ENCODE peak calls at places on chromosomes 13 and 19, in four cellular contexts. O, R, A and B are unnamed samples.
A peak's percentile ranks its signal among the peaks of the same experiment; 100 is the strongest.

GRCh38 chr19:33432408-33433170 is 59.1 kb downstream of the CEBPG start:
- DNase-seq in A (no peak), O (no peak), R (no peak), B (no peak)

GRCh38 chr19:9966448-9966847 is 30.1 kb upstream of the OLFM2 start:
- DNase-seq in A (no peak), R (no peak), O (no peak), B (peak; percentile 89)

GRCh38 chr19:10769533-10770491 is 51.9 kb downstream of the DNM2 start:
- DNase-seq in A (no peak), R (peak; percentile 76), O (no peak), B (peak; percentile 39)

GRCh38 chr13:107819071-107819470 is 396.3 kb downstream of the LIG4 start:
- DNase-seq in O (no peak), A (no peak), R (no peak), B (no peak)

GRCh38 chr19:3745363-3746045 is 16.0 kb downstream of the APBA3 start:
- DNase-seq in O (no peak), R (no peak), A (no peak), B (no peak)

GRCh38 chr13:32857077-32857476 is 159.1 kb upstream of the KL start:
- DNase-seq in A (no peak), R (no peak), O (no peak), B (no peak)

GRCh38 chr19:28744014-28744413 is 468.9 kb downstream of the UQCRFS1 start:
- DNase-seq in R (no peak), A (no peak), O (no peak), B (no peak)

GRCh38 chr19:30667746-30668145 is 295.6 kb downstream of the ZNF536 start:
- DNase-seq in A (no peak), O (no peak), R (no peak), B (no peak)

GRCh38 chr19:11196406-11197287 is 698 bp downstream of the KANK2 start:
- DNase-seq in A (no peak), R (no peak), O (no peak), B (peak; percentile 61)

GRCh38 chr19:27773318-27774094 is 1439.4 kb downstream of the UQCRFS1 start:
- DNase-seq in R (no peak), A (no peak), O (no peak), B (no peak)

GRCh38 chr19:8352134-8352827 is 9.2 kb upstream of the KANK3 start:
- DNase-seq in R (no peak), O (no peak), A (no peak), B (peak; percentile 52)

GRCh38 chr13:24161010-24161775 is 673 bp downstream of the SPATA13 start:
- DNase-seq in A (no peak), R (peak; percentile 55), O (peak; percentile 17), B (peak; percentile 52)

GRCh38 chr13:36815069-36815468 is 4.0 kb upstream of the RFXAP start:
- DNase-seq in R (peak; percentile 28), O (peak; percentile 19), A (no peak), B (peak; percentile 51)

GRCh38 chr13:45702869-45703391 is 810 bp downstream of the CBY2 start:
- DNase-seq in A (no peak), R (no peak), O (no peak), B (no peak)

GRCh38 chr13:45704211-45704739 is 2.2 kb downstream of the CBY2 start:
- DNase-seq in R (no peak), A (no peak), O (no peak), B (no peak)

GRCh38 chr13:45705936-45706335 is 3.8 kb downstream of the CBY2 start:
- DNase-seq in O (no peak), R (no peak), A (no peak), B (no peak)

GRCh38 chr13:45707701-45708100 is 5.6 kb downstream of the CBY2 start:
- DNase-seq in R (no peak), A (no peak), O (no peak), B (no peak)

DNA sequence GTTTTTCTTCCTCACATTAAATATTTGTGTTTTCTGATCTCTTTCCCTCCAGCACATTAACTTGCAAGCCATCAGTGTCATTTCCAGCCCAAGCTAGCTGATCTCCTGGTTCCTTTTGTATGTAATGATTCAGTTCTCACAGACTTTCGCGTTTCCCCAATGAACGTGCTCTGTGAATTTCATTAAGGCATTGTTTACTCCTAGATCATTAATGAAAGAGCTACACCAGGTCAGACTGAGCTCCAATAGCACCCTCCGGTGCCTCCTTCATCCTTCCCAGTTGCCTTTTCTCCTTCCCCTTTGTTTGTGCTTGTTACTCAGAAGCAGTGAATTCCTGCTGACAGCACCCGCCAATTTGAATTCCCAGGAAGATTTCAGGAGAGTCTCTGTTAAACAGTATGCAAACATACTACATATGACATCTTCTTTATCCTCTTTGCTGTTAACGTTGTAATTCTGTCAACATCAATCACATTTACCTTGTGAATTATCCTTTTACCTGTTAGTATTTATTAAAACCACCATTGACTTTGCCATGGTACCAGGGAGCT is 3.1 kb downstream of the CBY2 start:
- DNase-seq in A (no peak), O (no peak), R (no peak), B (no peak)
- TF ChIP-seq REST in A (no peak), O (no peak), R (no peak), B (no peak)

GRCh38 chr13:46179576-46180368 is 2.2 kb downstream of the LCP1 start:
- DNase-seq in A (no peak), R (no peak), O (peak; percentile 96), B (no peak)

GRCh38 chr13:46180393-46180792 is 1.6 kb downstream of the LCP1 start:
- DNase-seq in O (no peak), R (no peak), A (no peak), B (no peak)

GRCh38 chr13:46182491-46182877 is 507 bp upstream of the LCP1 start:
- DNase-seq in A (no peak), R (no peak), O (no peak), B (no peak)

GRCh38 chr13:46183018-46183940 is 1.3 kb upstream of the LCP1 start:
- DNase-seq in A (no peak), R (no peak), O (no peak), B (no peak)

DNA sequence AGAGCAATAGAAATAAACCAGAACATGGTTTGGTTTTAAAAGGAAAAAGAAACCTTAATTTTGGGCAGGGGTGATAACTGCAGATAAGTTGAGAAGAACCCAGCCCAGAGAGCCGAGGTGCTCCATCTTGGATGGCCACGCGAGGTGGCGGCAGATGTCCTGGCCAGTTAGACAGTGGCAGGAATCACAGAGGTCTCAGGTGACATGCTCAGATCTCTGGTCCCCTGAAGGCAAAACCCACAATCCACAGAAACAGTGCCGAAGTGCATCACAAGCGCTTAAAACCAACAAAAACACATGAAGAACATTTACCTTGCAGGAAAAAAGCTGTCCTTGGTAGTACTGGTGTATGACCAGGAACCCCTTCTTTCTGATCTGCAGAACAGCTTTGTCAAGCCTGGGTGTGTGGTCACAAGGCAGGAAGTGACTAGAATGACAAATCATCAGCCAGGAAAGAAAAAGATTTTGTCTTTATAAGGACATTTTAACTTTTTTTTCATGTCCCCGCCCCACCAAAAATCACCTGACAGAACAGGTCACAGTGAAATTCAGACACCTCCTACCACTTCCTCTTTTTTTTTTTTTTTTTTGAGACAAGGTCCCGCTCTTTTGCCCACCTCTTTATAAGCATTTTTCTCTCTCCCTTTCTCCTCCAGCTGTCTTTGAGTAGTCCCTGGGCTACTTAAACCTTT is at the start of gene LCP1:
- DNase-seq in O (peak; percentile 95), A (no peak), R (no peak), B (peak; percentile 16)
- TF ChIP-seq REST in O (peak; percentile 80), A (no peak), R (no peak), B (no peak)

DNA sequence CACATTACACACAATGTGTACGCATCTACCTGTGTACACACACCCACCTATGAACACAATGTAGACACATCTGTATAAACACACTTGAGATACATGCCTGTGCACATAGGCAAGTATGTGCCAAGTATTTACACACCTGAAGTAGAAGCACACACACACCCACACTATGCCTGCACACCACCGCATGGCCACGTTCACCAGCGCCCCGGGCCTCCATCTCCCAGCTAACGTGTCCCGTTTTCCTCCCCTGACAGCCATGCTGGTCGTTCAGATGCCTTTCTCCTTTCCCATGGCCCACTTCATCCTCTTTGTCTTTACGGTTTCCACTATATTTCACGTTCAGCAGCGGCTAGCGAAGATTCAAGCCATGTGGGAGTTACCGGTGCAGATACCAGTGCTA is 6.9 kb downstream of the FUT2 start:
- DNase-seq in A (no peak), O (no peak), R (no peak), B (no peak)
- TF ChIP-seq REST in A (no peak), O (no peak), R (no peak), B (no peak)

DNA sequence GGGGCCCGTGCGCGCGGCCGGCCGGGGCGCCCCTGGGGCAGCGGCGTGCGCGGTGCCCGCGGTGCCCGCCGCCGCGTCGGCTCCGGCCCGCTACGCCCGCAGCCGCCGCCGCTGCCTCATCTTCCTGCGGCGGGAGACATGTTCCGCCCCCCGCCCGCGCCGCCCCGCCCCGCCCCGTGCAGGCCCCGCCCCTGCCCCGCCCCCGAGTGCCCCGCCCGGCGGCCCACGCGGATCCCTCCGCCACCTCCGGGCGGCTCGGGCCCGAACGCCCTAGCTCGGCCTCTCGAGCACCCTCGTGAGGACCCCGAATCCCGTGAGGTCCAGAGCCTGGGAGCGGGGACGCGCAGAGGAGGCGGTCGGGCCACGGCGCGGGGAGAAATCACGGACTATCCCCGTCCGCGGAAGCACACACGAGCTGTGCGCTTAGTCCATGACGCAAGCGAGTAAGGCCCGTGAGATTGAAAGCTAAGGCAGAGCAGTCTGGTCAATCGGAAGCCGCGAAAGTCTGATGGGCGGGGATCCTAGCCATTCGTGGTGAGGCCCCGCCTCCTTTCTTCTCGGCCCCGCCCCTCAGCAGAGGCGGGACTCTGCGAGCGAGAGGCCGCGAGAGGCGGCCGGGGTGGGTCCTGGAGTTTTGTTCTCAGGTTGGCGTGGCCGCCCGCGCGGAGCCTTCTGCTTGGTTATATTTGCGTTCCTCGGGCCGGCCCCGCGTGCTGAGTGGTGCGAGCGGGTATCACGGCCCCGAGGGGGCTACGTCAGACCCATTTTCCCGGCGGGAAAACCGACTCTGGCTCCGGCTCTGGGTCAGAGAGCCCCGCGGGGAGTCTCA is at the start of gene TCF3:
- DNase-seq in R (peak; percentile 96), A (peak; percentile 87), O (peak; percentile 97), B (peak; percentile 98)
- TF ChIP-seq REST in R (no peak), A (no peak), O (no peak), B (no peak)